ENCODE peak calls at places on chromosomes 3 and 15, in five cellular contexts. V, W, Y, F and G are unnamed samples.

GRCh38 chr3:140931801-140932200 is 9.8 kb upstream of the SLC25A36 start:
- DNase-seq in V (no peak), W (no peak), Y (no peak), F (no peak), G (no peak)

GRCh38 chr15:98658831-98659699 is 10.7 kb downstream of the IGF1R start:
- DNase-seq in V (peak; percentile 63), W (peak; percentile 74), Y (peak; percentile 54), F (no peak), G (peak; percentile 70)

GRCh38 chr3:56810912-56811544 is 9.3 kb upstream of the ARHGEF3 start:
- DNase-seq in V (peak; percentile 69), W (no peak), Y (no peak), F (no peak), G (peak; percentile 37)

GRCh38 chr15:78125267-78125666 is 6.0 kb downstream of the CIB2 start:
- DNase-seq in V (no peak), W (no peak), Y (no peak), F (no peak), G (no peak)

GRCh38 chr3:10758304-10759037 is 57.6 kb upstream of the SLC6A11 start:
- DNase-seq in V (peak; percentile 74), W (peak; percentile 84), Y (peak; percentile 65), F (no peak), G (peak; percentile 84)

GRCh38 chr3:66582721-66583141 is 81.9 kb upstream of the LRIG1 start:
- DNase-seq in V (no peak), W (no peak), Y (no peak), F (no peak), G (no peak)

GRCh38 chr3:49151610-49152009 is 14.5 kb downstream of the CCDC71 start:
- DNase-seq in V (no peak), W (no peak), Y (no peak), F (no peak), G (peak; percentile 2)

GRCh38 chr15:61421470-61421869 is 192.4 kb upstream of the RORA start:
- DNase-seq in V (peak; percentile 34), W (no peak), Y (no peak), F (no peak), G (no peak)

GRCh38 chr3:183814240-183814639 is 11.1 kb downstream of the MAP6D1 start:
- DNase-seq in V (no peak), W (no peak), Y (no peak), F (no peak), G (no peak)

GRCh38 chr15:80288131-80288530 is 36.1 kb upstream of the CTXND1 start:
- DNase-seq in V (no peak), W (no peak), Y (no peak), F (no peak), G (no peak)

GRCh38 chr15:42324308-42324707 is 35.0 kb upstream of the CAPN3 start:
- DNase-seq in V (no peak), W (no peak), Y (no peak), F (no peak), G (no peak)

GRCh38 chr3:13860001-13860400 is 19.9 kb downstream of the WNT7A start:
- DNase-seq in V (peak; percentile 60), W (no peak), Y (no peak), F (no peak), G (no peak)

GRCh38 chr3:29083607-29084120 is 197.2 kb upstream of the RBMS3 start:
- DNase-seq in V (no peak), W (peak; percentile 7), Y (no peak), F (no peak), G (no peak)

GRCh38 chr3:12451960-12452359 is 32.3 kb upstream of the TSEN2 start:
- DNase-seq in V (no peak), W (no peak), Y (no peak), F (peak; percentile 18), G (no peak)

GRCh38 chr3:14769531-14770325 is 49.0 kb upstream of the FGD5 start:
- DNase-seq in V (no peak), W (no peak), Y (no peak), F (no peak), G (no peak)

GRCh38 chr3:168878655-168879054 is 782.9 kb upstream of the GOLIM4 start:
- DNase-seq in V (peak; percentile 61), W (peak; percentile 34), Y (no peak), F (no peak), G (no peak)

GRCh38 chr15:77329202-77329601 is 90.7 kb downstream of the PEAK1 start:
- DNase-seq in V (no peak), W (no peak), Y (no peak), F (no peak), G (no peak)

GRCh38 chr3:67292356-67293225 is 294.5 kb downstream of the KBTBD8 start:
- DNase-seq in V (peak; percentile 53), W (no peak), Y (no peak), F (no peak), G (no peak)

GRCh38 chr3:109057616-109058015 is 60.3 kb downstream of the MORC1 start:
- DNase-seq in V (no peak), W (no peak), Y (no peak), F (no peak), G (no peak)

DNA sequence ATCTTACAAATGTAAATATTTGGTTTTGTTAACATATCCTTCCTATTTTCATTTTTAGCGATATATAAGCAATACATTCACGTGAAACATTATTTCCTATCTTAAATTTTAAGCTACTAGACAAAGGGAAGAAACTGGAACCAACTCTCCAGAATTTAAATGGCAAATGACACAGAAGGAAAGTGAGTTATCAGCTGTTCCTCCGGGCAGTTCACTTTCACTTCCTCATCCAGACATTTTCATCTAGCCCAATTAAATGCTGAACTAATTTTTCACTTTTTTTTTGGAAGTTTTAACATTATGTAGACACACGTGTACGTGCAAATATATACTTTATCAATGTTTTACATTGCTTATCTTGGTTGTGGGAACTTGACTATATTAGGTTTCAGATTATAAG is 58.6 kb downstream of the MORC1 start:
- DNase-seq in V (no peak), W (no peak), Y (no peak), F (no peak), G (no peak)
- TF ChIP-seq CTCF in V (no peak), W (no peak), Y (no peak), F (no peak), G (no peak)

GRCh38 chr3:124577494-124578167 is 152.6 kb upstream of the UMPS start:
- DNase-seq in V (no peak), W (no peak), Y (no peak), F (no peak), G (no peak)

GRCh38 chr3:124574012-124574411 is 156.2 kb upstream of the UMPS start:
- DNase-seq in V (peak; percentile 75), W (no peak), Y (no peak), F (no peak), G (no peak)

GRCh38 chr3:124579641-124580040 is 150.6 kb upstream of the UMPS start:
- DNase-seq in V (no peak), W (no peak), Y (no peak), F (no peak), G (no peak)

GRCh38 chr3:124572851-124573405 is 157.3 kb upstream of the UMPS start:
- DNase-seq in V (no peak), W (no peak), Y (no peak), F (no peak), G (no peak)

DNA sequence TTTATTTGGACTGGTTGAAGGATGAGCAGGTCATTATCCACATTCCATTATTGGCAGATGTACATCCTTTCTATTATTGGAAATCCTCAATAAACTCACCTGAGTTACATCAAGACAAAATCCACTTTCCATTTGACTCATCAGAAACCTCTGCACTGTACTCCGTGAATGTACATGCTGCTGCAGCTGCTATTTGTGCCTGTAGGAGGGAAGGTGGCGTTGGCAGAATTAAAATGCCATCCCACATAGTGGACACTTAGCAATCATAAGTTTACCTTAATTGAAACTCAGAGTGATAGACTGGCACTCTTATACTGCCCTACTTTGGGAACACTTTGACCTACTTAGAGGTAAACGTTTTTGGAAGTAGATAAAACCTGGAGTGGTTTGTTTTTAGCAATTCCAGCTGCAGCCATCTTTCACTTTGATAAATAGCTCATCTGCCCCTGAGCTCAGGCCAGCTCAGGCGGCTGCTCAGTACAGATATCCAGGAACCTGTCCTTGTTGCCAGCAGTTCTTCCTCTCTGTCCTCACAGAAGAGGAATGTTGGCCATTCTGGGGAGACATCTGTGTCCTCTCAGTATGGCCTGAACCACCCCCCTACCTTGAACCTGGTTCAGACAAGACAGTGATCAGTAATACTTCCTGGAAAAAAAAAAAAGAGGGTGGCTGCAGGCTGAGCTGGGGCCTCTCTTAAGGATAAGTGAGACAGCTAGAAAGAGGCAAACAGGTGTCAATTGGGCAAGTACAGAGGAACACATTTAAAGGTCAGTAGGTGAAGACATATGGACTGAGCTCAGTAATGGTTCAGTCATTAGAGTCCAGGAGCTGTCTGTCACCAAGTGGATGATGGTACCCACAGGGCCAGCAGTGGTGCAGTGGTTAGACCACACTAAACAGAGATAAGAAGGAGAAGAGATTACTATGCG is 153.4 kb upstream of the UMPS start:
- DNase-seq in V (no peak), W (no peak), Y (no peak), F (no peak), G (no peak)
- TF ChIP-seq CTCF in V (no peak), W (no peak), Y (no peak), F (peak; percentile 45), G (no peak)

GRCh38 chr3:192408007-192408655 is 319.2 kb downstream of the FGF12 start:
- DNase-seq in V (no peak), W (peak; percentile 48), Y (no peak), F (peak; percentile 64), G (peak; percentile 55)

GRCh38 chr3:192408721-192409151 is 318.6 kb downstream of the FGF12 start:
- DNase-seq in V (no peak), W (peak; percentile 10), Y (no peak), F (no peak), G (peak; percentile 22)

GRCh38 chr3:192409203-192409837 is 318.0 kb downstream of the FGF12 start:
- DNase-seq in V (no peak), W (peak; percentile 44), Y (peak; percentile 23), F (peak; percentile 64), G (peak; percentile 47)

GRCh38 chr3:192410684-192410960 is 316.7 kb downstream of the FGF12 start:
- DNase-seq in V (no peak), W (no peak), Y (no peak), F (no peak), G (no peak)

GRCh38 chr3:192409838-192410683 is 317.3 kb downstream of the FGF12 start:
- DNase-seq in V (no peak), W (peak; percentile 52), Y (no peak), F (no peak), G (peak; percentile 18)
- TF ChIP-seq CTCF in V (no peak), W (peak; percentile 3), Y (no peak), F (no peak), G (peak; percentile 6)

GRCh38 chr3:71961378-71961777 is 176.4 kb upstream of the PROK2 start:
- DNase-seq in V (no peak), W (no peak), Y (no peak), F (no peak), G (no peak)

GRCh38 chr3:71955549-71956373 is 170.8 kb upstream of the PROK2 start:
- DNase-seq in V (peak; percentile 52), W (peak; percentile 88), Y (peak; percentile 78), F (peak; percentile 82), G (peak; percentile 90)

GRCh38 chr3:71958533-71958932 is 173.6 kb upstream of the PROK2 start:
- DNase-seq in V (no peak), W (no peak), Y (no peak), F (no peak), G (no peak)

GRCh38 chr3:71951842-71952241 is 166.9 kb upstream of the PROK2 start:
- DNase-seq in V (no peak), W (no peak), Y (no peak), F (no peak), G (no peak)

DNA sequence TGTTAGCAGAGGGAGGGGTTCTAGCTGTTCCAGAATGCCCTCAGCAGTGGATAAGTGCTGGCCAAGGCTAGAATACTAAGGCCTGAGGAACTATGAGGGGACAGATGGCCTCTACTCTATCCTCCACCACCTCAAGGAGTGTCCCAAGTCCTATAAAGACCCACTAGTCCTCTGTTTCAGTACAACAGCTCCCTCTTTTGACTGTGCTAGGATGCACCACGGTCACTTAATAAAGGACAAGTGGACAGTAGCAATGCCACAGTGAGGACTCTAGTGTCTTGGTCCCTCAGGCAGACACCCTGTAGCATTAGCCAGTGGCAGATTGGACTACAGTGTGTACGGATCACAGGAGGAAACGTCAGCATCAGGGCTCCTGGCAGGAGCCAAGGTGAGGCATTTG is 171.8 kb upstream of the PROK2 start:
- DNase-seq in V (no peak), W (no peak), Y (no peak), F (no peak), G (no peak)
- TF ChIP-seq CTCF in V (no peak), W (no peak), Y (no peak), F (no peak), G (no peak)